ENCODE peak calls at places on chromosome 20, in five cellular contexts. S is KG1, E is RWPE1, L is caudate nucleus, N is occipital lobe. V is an unnamed sample.

GRCh38 chr20:57660510-57661199 is 40.4 kb upstream of the ZBP1 start:
- DNase-seq in S (no peak), E (no peak), L (no peak), N (no peak), V (no peak)

GRCh38 chr20:12729326-12729725 is 279.4 kb upstream of the SPTLC3 start:
- DNase-seq in S (no peak), E (no peak), L (no peak), N (no peak), V (no peak)

GRCh38 chr20:1275919-1276318 is 9.8 kb downstream of the SNPH start:
- DNase-seq in S (no peak), E (no peak), L (no peak), N (no peak), V (no peak)

GRCh38 chr20:40010483-40010882 is 678.6 kb downstream of the MAFB start:
- DNase-seq in S (no peak), E (no peak), L (no peak), N (no peak), V (no peak)

GRCh38 chr20:17466641-17467040 is 64.5 kb downstream of the BFSP1 start:
- DNase-seq in S (no peak), E (no peak), L (no peak), N (no peak), V (no peak)

GRCh38 chr20:61876931-61877330 is 188.8 kb downstream of the TAF4 start:
- DNase-seq in S (no peak), E (no peak), L (no peak), N (no peak), V (no peak)

GRCh38 chr20:41524980-41525613 is 93.1 kb downstream of the CHD6 start:
- DNase-seq in S (no peak), E (peak; percentile 60), L (peak; percentile 36), N (peak; percentile 67), V (peak; percentile 30)

GRCh38 chr20:6162239-6162638 is 39.4 kb upstream of the FERMT1 start:
- DNase-seq in S (no peak), E (no peak), L (no peak), N (no peak), V (peak; percentile 43)

GRCh38 chr20:35297153-35297552 is 4.9 kb upstream of the FAM83C start:
- DNase-seq in S (no peak), E (no peak), L (no peak), N (no peak), V (no peak)

GRCh38 chr20:51456511-51457280 is 85.8 kb downstream of the NFATC2 start:
- DNase-seq in S (no peak), E (peak; percentile 98), L (peak; percentile 88), N (peak; percentile 77), V (peak; percentile 98)

GRCh38 chr20:50870572-50871161 is 60.6 kb downstream of the ADNP start:
- DNase-seq in S (no peak), E (no peak), L (no peak), N (no peak), V (peak; percentile 36)

GRCh38 chr20:63748356-63749270 is 9.0 kb downstream of the SLC2A4RG start:
- DNase-seq in S (no peak), E (no peak), L (no peak), N (no peak), V (no peak)

GRCh38 chr20:57596358-57596757 is 23.9 kb downstream of the ZBP1 start:
- DNase-seq in S (no peak), E (no peak), L (no peak), N (no peak), V (no peak)

GRCh38 chr20:9035129-9035528 is 33.8 kb upstream of the PLCB4 start:
- DNase-seq in S (no peak), E (no peak), L (no peak), N (no peak), V (peak; percentile 92)

GRCh38 chr20:44447827-44448419 is 27.8 kb upstream of the TTPAL start:
- DNase-seq in S (no peak), E (no peak), L (no peak), N (no peak), V (no peak)

GRCh38 chr20:39263076-39263475 is 300.9 kb downstream of the DHX35 start:
- DNase-seq in S (no peak), E (no peak), L (no peak), N (no peak), V (peak; percentile 2)

GRCh38 chr20:4512891-4513550 is 208.7 kb upstream of the PRND start:
- DNase-seq in S (no peak), E (peak; percentile 88), L (no peak), N (no peak), V (peak; percentile 97)

GRCh38 chr20:23265226-23265625 is 85.4 kb upstream of the NXT1 start:
- DNase-seq in S (no peak), E (no peak), L (no peak), N (no peak), V (peak; percentile 58)

GRCh38 chr20:7608246-7608645 is 332.0 kb downstream of the HAO1 start:
- DNase-seq in S (no peak), E (no peak), L (no peak), N (no peak), V (peak; percentile 7)

GRCh38 chr20:17822039-17822438 is 122.3 kb downstream of the BANF2 start:
- DNase-seq in S (no peak), E (no peak), L (no peak), N (no peak), V (peak; percentile 59)

GRCh38 chr20:56795492-56795891 is 166.4 kb downstream of the TFAP2C start:
- DNase-seq in S (no peak), E (no peak), L (no peak), N (no peak), V (no peak)

GRCh38 chr20:46820682-46821081 is 74.0 kb upstream of the EYA2 start:
- DNase-seq in S (no peak), E (no peak), L (no peak), N (no peak), V (no peak)

GRCh38 chr20:10919549-10920140 is 245.8 kb upstream of the JAG1 start:
- DNase-seq in S (no peak), E (peak; percentile 73), L (no peak), N (no peak), V (peak; percentile 77)

GRCh38 chr20:48397689-48398005 is 430.2 kb downstream of the PREX1 start:
- DNase-seq in S (no peak), E (no peak), L (no peak), N (no peak), V (no peak)

GRCh38 chr20:51335329-51335841 is 207.1 kb downstream of the NFATC2 start:
- DNase-seq in S (no peak), E (peak; percentile 94), L (no peak), N (no peak), V (peak; percentile 100)

GRCh38 chr20:33272155-33272873 is 10.7 kb upstream of the BPIFB1 start:
- DNase-seq in S (no peak), E (no peak), L (no peak), N (no peak), V (no peak)

GRCh38 chr20:44918761-44919160 is 8.9 kb downstream of the PABPC1L start:
- DNase-seq in S (no peak), E (no peak), L (no peak), N (no peak), V (no peak)

GRCh38 chr20:11686900-11687543 is 230.7 kb upstream of the BTBD3 start:
- DNase-seq in S (no peak), E (no peak), L (peak; percentile 48), N (peak; percentile 63), V (peak; percentile 29)

GRCh38 chr20:41142241-41142640 is 4.9 kb downstream of the PLCG1 start:
- DNase-seq in S (no peak), E (no peak), L (no peak), N (no peak), V (no peak)

GRCh38 chr20:49985157-49985556 is 2.4 kb downstream of the SNAI1 start:
- DNase-seq in S (no peak), E (no peak), L (no peak), N (no peak), V (no peak)

GRCh38 chr20:48787861-48788375 is 39.9 kb downstream of the PREX1 start:
- DNase-seq in S (peak; percentile 46), E (peak; percentile 55), L (no peak), N (no peak), V (peak; percentile 77)

GRCh38 chr20:1283522-1284210 is 17.6 kb downstream of the SNPH start:
- DNase-seq in S (no peak), E (no peak), L (no peak), N (no peak), V (no peak)

GRCh38 chr20:19973920-19974620 is 43.1 kb upstream of the NAA20 start:
- DNase-seq in S (peak; percentile 7), E (peak; percentile 71), L (no peak), N (peak; percentile 18), V (peak; percentile 83)

GRCh38 chr20:23546435-23547144 is 21.7 kb downstream of the CST9L start:
- DNase-seq in S (no peak), E (no peak), L (no peak), N (no peak), V (no peak)

GRCh38 chr20:3213226-3213625 is 3.9 kb downstream of the ITPA start:
- DNase-seq in S (no peak), E (no peak), L (no peak), N (no peak), V (no peak)

GRCh38 chr20:19212524-19213502 is at the start of gene SLC24A3:
- DNase-seq in S (peak; percentile 48), E (peak; percentile 8), L (peak; percentile 65), N (peak; percentile 57), V (peak; percentile 30)

V was measured in astrocyte of the spinal cord.